ENCODE peak calls at places on chromosomes 4 and X, in nine cellular contexts. Q is T47D; V is CD4-positive, alpha-beta memory T cell; I is naive B cell; P is astrocyte; F is trophoblast cell; D is left cardiac atrium; J is heart left ventricle; W is NCI-H748 treated with DMSO at 0.1 percent for 48 hours. T is an unnamed sample.

GRCh38 chrX:10071451-10072163 is 85.2 kb upstream of the CLCN4 start:
- DNase-seq in Q (no peak), V (no peak), I (no peak), P (no peak), F (no peak), D (no peak), J (no peak), W (no peak), T (no peak)

GRCh38 chrX:29948653-29949052 is 266.7 kb upstream of the MAGEB2 start:
- DNase-seq in Q (no peak), V (no peak), I (no peak), P (peak), F (no peak), D (no peak), J (no peak), W (no peak), T (no peak)

GRCh38 chr4:8308856-8309771 is 39.6 kb downstream of the HTRA3 start:
- DNase-seq in Q (no peak), V (no peak), I (no peak), P (no peak), F (no peak), D (peak), J (peak), W (no peak), T (peak)

GRCh38 chrX:47561653-47562151 is 697 bp downstream of the ARAF start:
- DNase-seq in Q (no peak), V (no peak), I (no peak), P (no peak), F (no peak), D (no peak), J (no peak), W (no peak), T (no peak)

GRCh38 chr4:158824425-158825274 is 55.8 kb downstream of the FNIP2 start:
- DNase-seq in Q (no peak), V (no peak), I (no peak), P (peak), F (no peak), D (no peak), J (no peak), W (no peak), T (no peak)

GRCh38 chr4:20639346-20639745 is 60.9 kb upstream of the PACRGL start:
- DNase-seq in Q (peak), V (no peak), I (no peak), P (no peak), F (no peak), D (no peak), J (no peak), W (peak), T (no peak)

GRCh38 chr4:106201373-106201772 is 114.6 kb downstream of the TBCK start:
- DNase-seq in Q (no peak), V (no peak), I (no peak), P (no peak), F (no peak), D (no peak), J (no peak), W (peak), T (no peak)

GRCh38 chr4:187603093-187603395 is 392.5 kb upstream of the ZFP42 start:
- DNase-seq in Q (no peak), V (no peak), I (no peak), P (peak), F (no peak), D (no peak), J (no peak), W (no peak), T (no peak)

GRCh38 chr4:153222790-153223417 is 18.7 kb downstream of the TRIM2 start:
- DNase-seq in Q (peak), V (peak), I (peak), P (no peak), F (peak), D (peak), J (peak), W (peak), T (peak)

T was measured in sigmoid colon.